ENCODE peak calls at places on chromosomes 4 and X, in nine cellular contexts. J is lower leg skin, Y is heart right ventricle, N is ovary, S is WTC11, R is fibroblast of mammary gland, M is GM12865, U is fibroblast of pulmonary artery, T is A673. C is an unnamed sample.

GRCh38 chr4:39987505-39987904 is 9.8 kb upstream of the PDS5A start:
- DNase-seq in T (no peak), J (no peak), N (no peak), S (no peak), Y (no peak), U (no peak), R (no peak), M (peak; percentile 37), C (no peak)

GRCh38 chrX:129780441-129781105 is 824 bp downstream of the SASH3 start:
- DNase-seq in T (no peak), M (no peak), S (no peak), R (no peak), U (no peak), N (no peak), J (no peak), Y (no peak), C (no peak)

GRCh38 chr4:168388890-168389289 is 70.3 kb upstream of the DDX60 start:
- DNase-seq in R (peak; percentile 68), Y (no peak), S (no peak), U (peak; percentile 58), T (no peak), M (no peak), N (no peak), J (no peak), C (no peak)

GRCh38 chr4:95318483-95318882 is 230.3 kb downstream of the UNC5C start:
- DNase-seq in R (no peak), M (no peak), S (no peak), T (no peak), U (no peak), J (no peak), Y (no peak), N (no peak), C (no peak)

GRCh38 chr4:16140520-16141249 is 56.9 kb upstream of the PROM1 start:
- DNase-seq in Y (no peak), N (no peak), S (no peak), M (no peak), T (no peak), R (peak; percentile 90), J (no peak), U (peak; percentile 91), C (no peak)

GRCh38 chrX:15864629-15865028 is 10.0 kb upstream of the AP1S2 start:
- DNase-seq in U (no peak), N (no peak), S (no peak), R (peak; percentile 29), J (no peak), Y (no peak), T (no peak), M (no peak), C (no peak)

GRCh38 chr4:5137927-5138326 is 86.6 kb downstream of the STK32B start:
- DNase-seq in J (no peak), T (no peak), S (no peak), N (no peak), R (no peak), M (no peak), U (no peak), Y (no peak), C (no peak)

GRCh38 chrX:24619647-24620046 is 27.5 kb downstream of the PCYT1B start:
- DNase-seq in T (peak; percentile 24), U (peak; percentile 52), R (peak; percentile 65), Y (peak; percentile 10), M (peak; percentile 7), N (peak; percentile 24), J (peak; percentile 13), S (no peak), C (no peak)

GRCh38 chr4:98728433-98728832 is 70.0 kb upstream of the TSPAN5 start:
- DNase-seq in Y (peak; percentile 5), J (no peak), S (no peak), N (no peak), M (no peak), U (peak; percentile 80), R (peak; percentile 44), T (peak; percentile 95), C (no peak)

GRCh38 chrX:153706799-153707198 is 17.4 kb downstream of the BCAP31 start:
- DNase-seq in N (no peak), U (no peak), Y (no peak), R (no peak), J (no peak), M (no peak), T (no peak), S (no peak), C (no peak)

GRCh38 chrX:32839781-32840180 is 371.6 kb downstream of the DMD start:
- DNase-seq in M (no peak), U (no peak), J (no peak), N (no peak), Y (no peak), S (no peak), R (no peak), T (no peak), C (no peak)

GRCh38 chrX:21781525-21781924 is 23.6 kb upstream of the SMPX start:
- DNase-seq in N (no peak), T (no peak), J (no peak), R (no peak), Y (no peak), S (no peak), U (no peak), M (peak; percentile 32), C (no peak)

GRCh38 chr4:25029479-25030282 is 1.1 kb downstream of the LGI2 start:
- DNase-seq in S (no peak), U (no peak), Y (no peak), J (no peak), M (no peak), R (no peak), N (no peak), T (no peak), C (no peak)

DNA sequence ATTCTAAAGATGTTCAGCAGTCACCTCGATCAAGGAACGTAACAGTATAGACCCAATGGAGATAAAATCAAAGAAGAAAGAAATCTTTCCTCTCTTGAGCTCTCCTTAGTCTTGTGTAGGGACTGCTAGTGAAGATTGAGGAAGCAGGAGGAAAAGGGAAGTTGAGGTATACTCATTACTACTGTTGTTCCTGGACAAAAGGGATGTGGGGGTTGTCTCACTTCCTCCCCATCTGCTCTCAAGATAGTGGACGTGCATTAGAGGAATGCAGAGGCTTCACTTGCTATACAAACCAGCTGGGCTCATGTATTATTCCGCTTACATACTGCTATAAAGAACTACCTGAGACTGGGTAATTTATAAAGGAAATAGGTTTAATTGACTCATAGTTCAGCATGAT is 208.9 kb upstream of the ARHGEF9 start:
- DNase-seq in T (no peak), M (no peak), U (no peak), R (no peak), Y (no peak), S (no peak), N (no peak), J (no peak), C (no peak)
- TF ChIP-seq CTCF in T (no peak), M (no peak), U (no peak), R (no peak), Y (no peak), S (no peak), N (no peak), J (no peak), C (no peak)

DNA sequence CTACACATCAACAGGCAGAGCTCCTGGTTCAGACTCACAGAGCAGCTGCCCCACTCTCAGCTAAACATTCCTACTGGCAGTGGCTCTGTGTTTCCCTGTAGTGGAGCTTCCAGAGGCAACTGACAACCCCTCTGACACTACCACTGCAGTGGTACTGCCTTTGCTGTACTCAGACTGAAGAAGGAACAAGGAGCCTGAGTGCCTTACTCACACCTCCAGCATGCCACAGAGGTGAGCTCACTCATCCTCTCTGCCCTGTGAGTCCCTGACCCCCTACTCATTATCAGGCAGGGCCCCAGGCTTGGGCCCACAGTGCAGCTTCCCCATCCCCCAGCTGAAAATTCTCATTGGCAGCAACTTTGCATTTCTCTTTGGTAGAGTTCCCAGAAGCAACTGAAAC is 240.5 kb upstream of the POF1B start:
- DNase-seq in M (no peak), N (no peak), R (no peak), S (no peak), J (no peak), Y (no peak), T (no peak), U (no peak), C (no peak)
- TF ChIP-seq CTCF in M (no peak), N (no peak), R (no peak), S (no peak), J (no peak), Y (no peak), T (no peak), U (no peak), C (no peak)

GRCh38 chr4:124783847-124784246 is 71.3 kb upstream of the ANKRD50 start:
- DNase-seq in M (no peak), R (peak; percentile 59), Y (no peak), U (peak; percentile 31), S (no peak), T (no peak), N (no peak), J (no peak), C (no peak)

DNA sequence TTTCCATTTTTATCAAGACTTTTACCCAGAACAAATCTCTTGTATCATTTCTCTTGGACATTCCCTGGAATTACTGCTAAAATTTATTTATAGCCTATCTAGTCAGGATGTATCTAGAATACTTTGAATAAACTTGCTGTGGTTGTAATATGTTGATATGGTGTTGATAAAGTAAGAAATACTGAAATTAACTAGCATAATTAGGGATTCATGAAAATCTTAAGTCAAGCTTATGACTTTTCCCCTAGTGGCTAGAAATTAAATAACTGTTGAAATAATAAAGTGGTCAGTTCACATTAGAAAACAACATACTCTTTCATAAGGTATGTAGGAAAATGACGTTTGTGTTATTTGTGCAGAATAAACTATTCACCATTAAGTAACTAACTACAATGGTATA is 73.1 kb upstream of the ANKRD50 start:
- DNase-seq in M (no peak), R (no peak), J (no peak), Y (no peak), S (no peak), T (no peak), N (no peak), U (no peak), C (no peak)
- TF ChIP-seq CTCF in M (no peak), R (no peak), J (no peak), Y (no peak), S (no peak), T (peak; percentile 25), N (no peak), U (peak; percentile 6), C (no peak)

DNA sequence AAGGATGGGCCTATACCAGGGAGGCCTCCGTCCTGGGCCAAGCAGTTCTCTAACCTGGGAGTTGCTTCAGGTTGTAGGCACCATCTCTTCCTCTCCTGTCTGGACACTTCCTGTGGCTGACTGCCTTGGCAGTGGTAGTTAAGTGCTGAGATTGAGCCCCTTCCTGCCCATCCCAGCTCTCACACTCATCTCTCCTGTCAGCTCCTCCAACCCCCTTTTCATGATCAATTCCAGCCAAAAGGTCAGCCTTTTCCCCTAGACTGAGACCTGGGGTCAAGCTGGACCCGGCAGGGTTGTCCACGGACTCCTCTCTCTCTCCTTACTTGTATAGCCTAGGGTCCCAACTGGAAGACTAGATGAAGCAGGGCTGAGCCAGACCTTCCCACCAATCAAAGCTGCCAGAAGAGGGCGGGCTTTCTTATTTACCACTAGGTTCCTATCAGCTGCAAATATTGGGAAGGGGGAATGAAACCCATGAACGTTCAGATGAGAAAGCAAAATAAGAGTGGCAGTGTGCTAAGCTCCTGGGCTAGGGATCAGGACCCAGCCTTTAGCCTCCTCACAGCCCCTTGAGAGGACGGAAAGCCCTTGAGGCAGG is 34.5 kb downstream of the KDM5C start:
- DNase-seq in U (peak; percentile 3), S (peak; percentile 56), N (no peak), M (no peak), Y (no peak), R (peak; percentile 11), T (peak; percentile 18), J (no peak), C (no peak)
- TF ChIP-seq CTCF in U (peak; percentile 10), S (no peak), N (no peak), M (peak; percentile 5), Y (no peak), R (peak; percentile 29), T (peak; percentile 49), J (no peak), C (no peak)